ENCODE peak calls at places on chromosomes 3 and 15, in eight cellular contexts. K, A, Q, S, I, J, H and E are unnamed samples.

GRCh38 chr3:101117981-101118380 is 124.8 kb upstream of the ABI3BP start:
- DNase-seq in K (no peak), A (no peak), Q (no peak), S (peak; percentile 62), I (no peak), J (no peak), H (no peak), E (no peak)

GRCh38 chr3:119310052-119310451 is 15.9 kb downstream of the ARHGAP31 start:
- DNase-seq in K (peak; percentile 94), A (no peak), Q (no peak), S (peak; percentile 92), I (no peak), J (peak; percentile 25), H (no peak), E (no peak)

GRCh38 chr3:168061332-168061996 is 34.3 kb downstream of the GOLIM4 start:
- DNase-seq in K (no peak), A (peak; percentile 20), Q (no peak), S (no peak), I (no peak), J (no peak), H (no peak), E (no peak)

GRCh38 chr3:37072892-37073291 is 79.6 kb downstream of the MLH1 start:
- DNase-seq in K (peak; percentile 65), A (no peak), Q (no peak), S (peak; percentile 86), I (no peak), J (no peak), H (no peak), E (no peak)

GRCh38 chr15:25801586-25802284 is 61.4 kb downstream of the ATP10A start:
- DNase-seq in K (no peak), A (no peak), Q (no peak), S (no peak), I (no peak), J (no peak), H (no peak), E (no peak)

GRCh38 chr15:63895194-63895593 is 61.4 kb upstream of the HERC1 start:
- DNase-seq in K (no peak), A (no peak), Q (no peak), S (no peak), I (no peak), J (no peak), H (no peak), E (no peak)

GRCh38 chr3:169573129-169573528 is 90.4 kb downstream of the MECOM start:
- DNase-seq in K (no peak), A (no peak), Q (no peak), S (peak; percentile 38), I (no peak), J (no peak), H (no peak), E (no peak)

GRCh38 chr15:39594764-39595620 is 14.1 kb downstream of the THBS1 start:
- DNase-seq in K (peak; percentile 54), A (no peak), Q (no peak), S (peak; percentile 54), I (no peak), J (no peak), H (no peak), E (no peak)

GRCh38 chr3:58999134-58999778 is 50.6 kb downstream of the CFAP20DC start:
- DNase-seq in K (peak; percentile 4), A (no peak), Q (no peak), S (peak; percentile 9), I (no peak), J (no peak), H (no peak), E (no peak)

GRCh38 chr15:72827216-72827615 is 43.7 kb upstream of the ADPGK start:
- DNase-seq in K (no peak), A (no peak), Q (no peak), S (no peak), I (no peak), J (no peak), H (no peak), E (no peak)

GRCh38 chr3:109707642-109708041 is 370.3 kb upstream of the DPPA4 start:
- DNase-seq in K (no peak), A (no peak), Q (no peak), S (no peak), I (no peak), J (no peak), H (no peak), E (no peak)

GRCh38 chr3:187833799-187834578 is 88.7 kb upstream of the BCL6 start:
- DNase-seq in K (no peak), A (no peak), Q (no peak), S (no peak), I (no peak), J (no peak), H (no peak), E (no peak)

GRCh38 chr3:43071313-43071893 is 34.5 kb downstream of the POMGNT2 start:
- DNase-seq in K (no peak), A (no peak), Q (no peak), S (no peak), I (no peak), J (peak; percentile 8), H (no peak), E (no peak)

GRCh38 chr3:20310629-20311028 is 124.6 kb upstream of the SGO1 start:
- DNase-seq in K (no peak), A (no peak), Q (no peak), S (peak; percentile 31), I (no peak), J (no peak), H (no peak), E (no peak)

GRCh38 chr15:101813803-101814534 is 2.0 kb downstream of the OR4F15 start:
- DNase-seq in K (peak; percentile 58), A (no peak), Q (no peak), S (no peak), I (no peak), J (peak; percentile 6), H (no peak), E (no peak)

GRCh38 chr3:158552124-158552523 is 18.9 kb upstream of the MLF1 start:
- DNase-seq in K (no peak), A (no peak), Q (no peak), S (no peak), I (no peak), J (no peak), H (no peak), E (no peak)

GRCh38 chr3:32198011-32198410 is 40.5 kb upstream of the CMTM8 start:
- DNase-seq in K (no peak), A (no peak), Q (no peak), S (no peak), I (no peak), J (no peak), H (no peak), E (no peak)

GRCh38 chr15:73990250-73991005 is 1.7 kb downstream of the STOML1 start:
- DNase-seq in K (no peak), A (no peak), Q (no peak), S (no peak), I (no peak), J (no peak), H (peak; percentile 28), E (no peak)

GRCh38 chr15:81163961-81164800 is 30.1 kb downstream of the CFAP161 start:
- DNase-seq in K (peak; percentile 67), A (peak; percentile 36), Q (no peak), S (peak; percentile 77), I (no peak), J (no peak), H (no peak), E (no peak)

GRCh38 chr3:31421280-31422048 is 111.3 kb upstream of the STT3B start:
- DNase-seq in K (no peak), A (peak; percentile 4), Q (no peak), S (no peak), I (no peak), J (no peak), H (no peak), E (no peak)

GRCh38 chr15:69451951-69452701 is 492 bp upstream of the RPLP1 start:
- DNase-seq in K (peak; percentile 30), A (no peak), Q (peak; percentile 63), S (peak; percentile 64), I (no peak), J (peak; percentile 74), H (peak; percentile 37), E (no peak)

GRCh38 chr3:165210132-165210531 is 13.9 kb upstream of the SLITRK3 start:
- DNase-seq in K (peak; percentile 2), A (no peak), Q (no peak), S (no peak), I (no peak), J (no peak), H (no peak), E (no peak)
- TF ChIP-seq CTCF in K (peak; percentile 66), A (no peak), Q (no peak), S (peak; percentile 15), I (peak; percentile 68), J (no peak), H (no peak), E (no peak)

GRCh38 chr3:193452338-193452737 is 73.8 kb upstream of the ATP13A5 start:
- DNase-seq in K (no peak), A (no peak), Q (no peak), S (no peak), I (no peak), J (no peak), H (no peak), E (no peak)
- TF ChIP-seq CTCF in K (peak; percentile 53), A (no peak), Q (no peak), S (peak; percentile 6), I (no peak), J (no peak), H (no peak), E (no peak)

GRCh38 chr3:124770341-124771082 is 40.3 kb downstream of the UMPS start:
- DNase-seq in K (no peak), A (no peak), Q (no peak), S (peak; percentile 47), I (no peak), J (no peak), H (no peak), E (no peak)

GRCh38 chr3:124769462-124769861 is 39.2 kb downstream of the UMPS start:
- DNase-seq in K (no peak), A (no peak), Q (no peak), S (no peak), I (no peak), J (no peak), H (no peak), E (no peak)

GRCh38 chr3:124767259-124767658 is 37.0 kb downstream of the UMPS start:
- DNase-seq in K (no peak), A (no peak), Q (no peak), S (no peak), I (no peak), J (no peak), H (no peak), E (no peak)

GRCh38 chr3:124767691-124768090 is 37.4 kb downstream of the UMPS start:
- DNase-seq in K (no peak), A (no peak), Q (no peak), S (no peak), I (no peak), J (no peak), H (no peak), E (no peak)

GRCh38 chr3:124768812-124769211 is 38.6 kb downstream of the UMPS start:
- DNase-seq in K (no peak), A (peak; percentile 75), Q (no peak), S (no peak), I (no peak), J (peak; percentile 26), H (no peak), E (no peak)
- TF ChIP-seq CTCF in K (peak; percentile 1), A (peak; percentile 46), Q (no peak), S (peak; percentile 28), I (no peak), J (peak; percentile 58), H (no peak), E (no peak)

DNA sequence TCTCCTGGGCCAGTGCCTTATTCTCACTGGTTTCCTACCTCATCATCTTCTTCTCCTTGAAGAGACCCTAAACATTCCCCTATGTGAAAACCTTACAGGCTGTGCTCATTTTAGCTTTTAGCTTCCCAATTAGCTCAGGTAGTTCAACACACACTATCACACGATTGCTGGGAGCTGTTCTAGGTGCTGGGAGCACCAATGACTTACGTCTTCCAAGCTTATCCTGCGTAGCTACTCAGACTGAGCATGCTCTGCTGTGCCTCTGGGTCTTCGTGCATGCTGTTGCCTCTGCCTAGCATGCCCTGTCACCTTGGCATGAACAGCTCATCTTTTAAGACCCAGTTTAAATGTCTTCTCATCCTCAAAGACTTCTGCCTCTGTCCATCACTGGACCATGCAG is 55.7 kb upstream of the APEH start:
- DNase-seq in K (no peak), A (no peak), Q (no peak), S (no peak), I (no peak), J (no peak), H (no peak), E (no peak)
- TF ChIP-seq CTCF in K (no peak), A (no peak), Q (no peak), S (no peak), I (no peak), J (no peak), H (no peak), E (no peak)